ENCODE peak calls at places on chromosomes 16 and 17, in five cellular contexts. One of them, this sample, is unnamed.

GRCh38 chr16:78340590-78340989 is 241.1 kb downstream of the WWOX start:
- DNase-seq in CD8-positive, alpha-beta T cell: no peak
- DNase-seq in IMR-90: no peak
- DNase-seq in AG10803: no peak
- DNase-seq in HL-60: no peak
- DNase-seq in this sample: no peak

GRCh38 chr17:37220609-37220953 is 155.2 kb upstream of the C17orf78 start:
- DNase-seq in CD8-positive, alpha-beta T cell: no peak
- DNase-seq in IMR-90: peak
- DNase-seq in AG10803: peak
- DNase-seq in HL-60: peak
- DNase-seq in this sample: peak

GRCh38 chr17:47205419-47205963 is 3.7 kb upstream of the MYL4 start:
- DNase-seq in CD8-positive, alpha-beta T cell: peak
- DNase-seq in IMR-90: peak
- DNase-seq in AG10803: peak
- DNase-seq in HL-60: no peak
- DNase-seq in this sample: peak

GRCh38 chr17:19448341-19449268 is 37.6 kb downstream of the RNF112 start:
- DNase-seq in CD8-positive, alpha-beta T cell: no peak
- DNase-seq in IMR-90: peak
- DNase-seq in AG10803: peak
- DNase-seq in HL-60: no peak
- DNase-seq in this sample: peak

GRCh38 chr17:37273419-37274051 is 102.2 kb upstream of the C17orf78 start:
- DNase-seq in CD8-positive, alpha-beta T cell: no peak
- DNase-seq in IMR-90: peak
- DNase-seq in AG10803: peak
- DNase-seq in HL-60: no peak
- DNase-seq in this sample: peak

GRCh38 chr17:45851873-45852272 is 7.2 kb downstream of the SPPL2C start:
- DNase-seq in CD8-positive, alpha-beta T cell: no peak
- DNase-seq in IMR-90: no peak
- DNase-seq in AG10803: no peak
- DNase-seq in HL-60: no peak
- DNase-seq in this sample: no peak

GRCh38 chr16:3854740-3855139 is 25.8 kb downstream of the CREBBP start:
- DNase-seq in CD8-positive, alpha-beta T cell: no peak
- DNase-seq in IMR-90: no peak
- DNase-seq in AG10803: no peak
- DNase-seq in HL-60: peak
- DNase-seq in this sample: no peak

GRCh38 chr16:12110361-12111107 is 134.0 kb downstream of the SNX29 start:
- DNase-seq in CD8-positive, alpha-beta T cell: no peak
- DNase-seq in IMR-90: no peak
- DNase-seq in AG10803: no peak
- DNase-seq in HL-60: no peak
- DNase-seq in this sample: no peak

GRCh38 chr16:83473926-83474660 is 333.7 kb upstream of the HSBP1 start:
- DNase-seq in CD8-positive, alpha-beta T cell: no peak
- DNase-seq in IMR-90: no peak
- DNase-seq in AG10803: peak
- DNase-seq in HL-60: no peak
- DNase-seq in this sample: no peak

GRCh38 chr17:63622571-63623390 is 564 bp downstream of the MAP3K3 start:
- DNase-seq in CD8-positive, alpha-beta T cell: peak
- DNase-seq in IMR-90: peak
- DNase-seq in AG10803: peak
- DNase-seq in HL-60: peak
- DNase-seq in this sample: peak

GRCh38 chr17:32388613-32389459 is 38.9 kb downstream of the ZNF207 start:
- DNase-seq in CD8-positive, alpha-beta T cell: no peak
- DNase-seq in IMR-90: no peak
- DNase-seq in AG10803: no peak
- DNase-seq in HL-60: no peak
- DNase-seq in this sample: no peak

GRCh38 chr17:4440021-4440420 is 6.3 kb downstream of the SPNS3 start:
- DNase-seq in CD8-positive, alpha-beta T cell: no peak
- DNase-seq in IMR-90: no peak
- DNase-seq in AG10803: no peak
- DNase-seq in HL-60: no peak
- DNase-seq in this sample: no peak

GRCh38 chr17:17783121-17783824 is 53.5 kb downstream of the SREBF1 start:
- DNase-seq in CD8-positive, alpha-beta T cell: peak
- DNase-seq in IMR-90: no peak
- DNase-seq in AG10803: no peak
- DNase-seq in HL-60: no peak
- DNase-seq in this sample: peak

GRCh38 chr16:20760346-20760745 is 3.5 kb upstream of the ACSM3 start:
- DNase-seq in CD8-positive, alpha-beta T cell: no peak
- DNase-seq in IMR-90: no peak
- DNase-seq in AG10803: no peak
- DNase-seq in HL-60: no peak
- DNase-seq in this sample: no peak

GRCh38 chr17:58643147-58643546 is 48.7 kb downstream of the TEX14 start:
- DNase-seq in CD8-positive, alpha-beta T cell: no peak
- DNase-seq in IMR-90: peak
- DNase-seq in AG10803: peak
- DNase-seq in HL-60: no peak
- DNase-seq in this sample: peak

GRCh38 chr16:83806036-83806435 is 1.7 kb upstream of the HSBP1 start:
- DNase-seq in CD8-positive, alpha-beta T cell: no peak
- DNase-seq in IMR-90: no peak
- DNase-seq in AG10803: no peak
- DNase-seq in HL-60: peak
- DNase-seq in this sample: no peak

GRCh38 chr17:76354747-76355310 is 1.1 kb upstream of the PRPSAP1 start:
- DNase-seq in CD8-positive, alpha-beta T cell: no peak
- DNase-seq in IMR-90: no peak
- DNase-seq in AG10803: no peak
- DNase-seq in HL-60: peak
- DNase-seq in this sample: no peak

GRCh38 chr17:15944720-15945492 is at the start of gene ADORA2B:
- DNase-seq in CD8-positive, alpha-beta T cell: peak
- DNase-seq in IMR-90: peak
- DNase-seq in AG10803: peak
- DNase-seq in HL-60: peak
- DNase-seq in this sample: peak

GRCh38 chr16:25005445-25006306 is 9.5 kb downstream of the ARHGAP17 start:
- DNase-seq in CD8-positive, alpha-beta T cell: no peak
- DNase-seq in IMR-90: no peak
- DNase-seq in AG10803: peak
- DNase-seq in HL-60: no peak
- DNase-seq in this sample: no peak

GRCh38 chr16:11679941-11680911 is 12.0 kb downstream of the SNN start:
- DNase-seq in CD8-positive, alpha-beta T cell: no peak
- DNase-seq in IMR-90: no peak
- DNase-seq in AG10803: no peak
- DNase-seq in HL-60: no peak
- DNase-seq in this sample: no peak

GRCh38 chr16:67105881-67106280 is 3.9 kb upstream of the PHAF1 start:
- DNase-seq in CD8-positive, alpha-beta T cell: no peak
- DNase-seq in IMR-90: no peak
- DNase-seq in AG10803: peak
- DNase-seq in HL-60: no peak
- DNase-seq in this sample: no peak

GRCh38 chr17:2931426-2931825 is 132.0 kb downstream of the OR1D5 start:
- DNase-seq in CD8-positive, alpha-beta T cell: no peak
- DNase-seq in IMR-90: no peak
- DNase-seq in AG10803: no peak
- DNase-seq in HL-60: no peak
- DNase-seq in this sample: no peak

GRCh38 chr16:69542974-69543373 is 22.8 kb upstream of the NFAT5 start:
- DNase-seq in CD8-positive, alpha-beta T cell: no peak
- DNase-seq in IMR-90: peak
- DNase-seq in AG10803: peak
- DNase-seq in HL-60: no peak
- DNase-seq in this sample: no peak

GRCh38 chr17:46124695-46125592 is 68.3 kb downstream of the KANSL1 start:
- DNase-seq in CD8-positive, alpha-beta T cell: no peak
- DNase-seq in IMR-90: no peak
- DNase-seq in AG10803: no peak
- DNase-seq in HL-60: no peak
- DNase-seq in this sample: no peak

GRCh38 chr16:49749816-49750215 is 106.1 kb downstream of the ZNF423 start:
- DNase-seq in CD8-positive, alpha-beta T cell: no peak
- DNase-seq in IMR-90: no peak
- DNase-seq in AG10803: no peak
- DNase-seq in HL-60: no peak
- DNase-seq in this sample: no peak
- TF ChIP-seq CTCF in CD8-positive, alpha-beta T cell: no peak
- TF ChIP-seq CTCF in IMR-90: no peak
- TF ChIP-seq CTCF in AG10803: no peak
- TF ChIP-seq CTCF in HL-60: no peak
- TF ChIP-seq CTCF in this sample: no peak

GRCh38 chr17:81510798-81511549 is 1.6 kb downstream of the ACTG1 start:
- DNase-seq in CD8-positive, alpha-beta T cell: peak
- DNase-seq in IMR-90: no peak
- DNase-seq in AG10803: no peak
- DNase-seq in HL-60: no peak
- DNase-seq in this sample: peak

GRCh38 chr17:81510524-81510797 is 2.1 kb downstream of the ACTG1 start:
- DNase-seq in CD8-positive, alpha-beta T cell: no peak
- DNase-seq in IMR-90: no peak
- DNase-seq in AG10803: no peak
- DNase-seq in HL-60: no peak
- DNase-seq in this sample: no peak

GRCh38 chr17:81509687-81510523 is 2.7 kb downstream of the ACTG1 start:
- DNase-seq in CD8-positive, alpha-beta T cell: no peak
- DNase-seq in IMR-90: no peak
- DNase-seq in AG10803: no peak
- DNase-seq in HL-60: peak
- DNase-seq in this sample: no peak

GRCh38 chr17:81509048-81509686 is 3.4 kb downstream of the ACTG1 start:
- DNase-seq in CD8-positive, alpha-beta T cell: no peak
- DNase-seq in IMR-90: no peak
- DNase-seq in AG10803: no peak
- DNase-seq in HL-60: peak
- DNase-seq in this sample: no peak

DNA sequence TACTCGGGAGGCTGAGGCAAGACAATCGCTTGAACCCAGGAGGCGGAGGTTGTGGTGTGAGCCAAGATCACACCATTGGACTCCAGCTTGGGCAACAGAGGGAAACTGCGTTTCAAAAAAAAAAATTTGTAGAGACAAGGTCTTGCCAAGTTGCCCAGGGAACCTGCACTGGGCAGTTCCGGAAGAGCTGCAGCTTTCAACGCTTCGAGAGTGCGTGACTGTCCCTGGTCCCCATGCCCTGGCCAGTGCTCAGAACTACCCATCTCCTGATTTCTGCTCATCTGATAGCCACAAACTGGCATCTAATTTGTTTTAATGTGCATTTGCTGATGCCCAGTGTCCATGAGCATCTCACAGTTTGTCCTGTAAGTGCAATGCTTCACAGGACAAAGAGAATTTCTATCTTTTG is 4.0 kb downstream of the ACTG1 start:
- DNase-seq in CD8-positive, alpha-beta T cell: no peak
- DNase-seq in IMR-90: peak
- DNase-seq in AG10803: peak
- DNase-seq in HL-60: no peak
- DNase-seq in this sample: peak
- H3K4me3 ChIP-seq in CD8-positive, alpha-beta T cell: peak
- H3K4me3 ChIP-seq in IMR-90: peak
- H3K4me3 ChIP-seq in AG10803: peak
- H3K4me3 ChIP-seq in HL-60: no peak
- H3K4me3 ChIP-seq in this sample: peak

GRCh38 chr16:89572478-89573205 is 2.9 kb upstream of the CPNE7 start:
- DNase-seq in CD8-positive, alpha-beta T cell: no peak
- DNase-seq in IMR-90: no peak
- DNase-seq in AG10803: no peak
- DNase-seq in HL-60: no peak
- DNase-seq in this sample: no peak

GRCh38 chr16:89576173-89577054 is 856 bp downstream of the CPNE7 start:
- DNase-seq in CD8-positive, alpha-beta T cell: no peak
- DNase-seq in IMR-90: no peak
- DNase-seq in AG10803: no peak
- DNase-seq in HL-60: no peak
- DNase-seq in this sample: no peak

GRCh38 chr16:89573826-89574680 is 1.5 kb upstream of the CPNE7 start:
- DNase-seq in CD8-positive, alpha-beta T cell: no peak
- DNase-seq in IMR-90: no peak
- DNase-seq in AG10803: no peak
- DNase-seq in HL-60: no peak
- DNase-seq in this sample: no peak

GRCh38 chr16:89575247-89576172 is at the start of gene CPNE7:
- DNase-seq in CD8-positive, alpha-beta T cell: no peak
- DNase-seq in IMR-90: no peak
- DNase-seq in AG10803: no peak
- DNase-seq in HL-60: no peak
- DNase-seq in this sample: peak

DNA sequence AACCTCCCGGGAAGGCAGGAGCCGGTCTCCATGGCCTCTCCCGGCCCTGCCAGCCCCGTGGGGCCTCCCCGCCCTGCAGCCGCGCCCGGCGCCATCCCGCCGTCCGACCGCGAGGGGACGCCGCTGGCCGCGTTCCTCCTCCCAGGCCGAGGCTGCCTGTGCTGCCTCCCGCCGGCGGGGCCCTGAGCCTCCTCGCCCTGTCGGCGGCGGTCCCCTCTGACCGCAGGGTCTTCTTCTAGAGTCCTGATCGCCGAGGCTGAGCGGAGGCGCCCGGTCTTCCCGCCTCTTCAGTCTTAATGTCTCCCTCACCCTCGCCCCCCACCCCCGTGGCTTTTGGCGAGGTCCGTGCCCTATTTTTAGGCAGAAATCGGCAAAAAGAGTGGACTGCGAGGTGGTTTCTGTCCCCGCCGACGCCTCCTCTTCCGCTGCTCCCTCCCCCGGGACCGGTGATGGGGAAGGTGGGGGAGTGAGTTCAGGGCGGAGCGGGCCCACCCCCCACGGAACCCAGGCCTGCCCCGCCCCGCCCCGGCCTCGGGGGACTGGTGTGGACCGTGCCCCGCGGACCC is 794 bp upstream of the CPNE7 start:
- DNase-seq in CD8-positive, alpha-beta T cell: peak
- DNase-seq in IMR-90: peak
- DNase-seq in AG10803: peak
- DNase-seq in HL-60: peak
- DNase-seq in this sample: peak
- TF ChIP-seq CTCF in CD8-positive, alpha-beta T cell: no peak
- TF ChIP-seq CTCF in IMR-90: peak
- TF ChIP-seq CTCF in AG10803: peak
- TF ChIP-seq CTCF in HL-60: peak
- TF ChIP-seq CTCF in this sample: peak

GRCh38 chr17:14307560-14308024 is 6.7 kb downstream of the HS3ST3B1 start:
- DNase-seq in CD8-positive, alpha-beta T cell: no peak
- DNase-seq in IMR-90: peak
- DNase-seq in AG10803: peak
- DNase-seq in HL-60: no peak
- DNase-seq in this sample: peak

GRCh38 chr17:14304222-14304844 is 3.5 kb downstream of the HS3ST3B1 start:
- DNase-seq in CD8-positive, alpha-beta T cell: no peak
- DNase-seq in IMR-90: no peak
- DNase-seq in AG10803: no peak
- DNase-seq in HL-60: no peak
- DNase-seq in this sample: peak

GRCh38 chr17:14304876-14305636 is 4.2 kb downstream of the HS3ST3B1 start:
- DNase-seq in CD8-positive, alpha-beta T cell: no peak
- DNase-seq in IMR-90: no peak
- DNase-seq in AG10803: no peak
- DNase-seq in HL-60: peak
- DNase-seq in this sample: peak

GRCh38 chr17:14306602-14307001 is 5.7 kb downstream of the HS3ST3B1 start:
- DNase-seq in CD8-positive, alpha-beta T cell: no peak
- DNase-seq in IMR-90: no peak
- DNase-seq in AG10803: peak
- DNase-seq in HL-60: no peak
- DNase-seq in this sample: peak

GRCh38 chr17:14305785-14306496 is 5.1 kb downstream of the HS3ST3B1 start:
- DNase-seq in CD8-positive, alpha-beta T cell: no peak
- DNase-seq in IMR-90: no peak
- DNase-seq in AG10803: no peak
- DNase-seq in HL-60: no peak
- DNase-seq in this sample: peak
- H3K4me3 ChIP-seq in CD8-positive, alpha-beta T cell: no peak
- H3K4me3 ChIP-seq in IMR-90: no peak
- H3K4me3 ChIP-seq in AG10803: peak
- H3K4me3 ChIP-seq in HL-60: no peak
- H3K4me3 ChIP-seq in this sample: no peak